ENCODE peak calls at places on chromosomes 7 and 10, in nine cellular contexts. C is psoas muscle, P is T follicular helper cell, S is LoVo, A is A549, F is left lobe of liver, N is ELR, K is ureter, V is upper lobe of right lung. T is an unnamed sample.
A peak's percentile ranks its signal among the peaks of the same experiment; 100 is the strongest.

GRCh38 chr10:1646332-1646731 is 91.0 kb downstream of the ADARB2 start:
- DNase-seq in A (no peak), K (no peak), V (no peak), F (no peak), S (no peak), N (no peak), C (no peak), P (no peak), T (no peak)

GRCh38 chr10:69676301-69676700 is 46.3 kb downstream of the FAM241B start:
- DNase-seq in F (no peak), S (no peak), P (no peak), V (peak; percentile 42), N (no peak), K (no peak), A (no peak), C (peak; percentile 15), T (no peak)

GRCh38 chr10:31822150-31822549 is 106.5 kb downstream of the ARHGAP12 start:
- DNase-seq in C (no peak), N (no peak), S (no peak), K (no peak), P (no peak), F (no peak), A (no peak), V (no peak), T (no peak)

GRCh38 chr10:122490268-122490667 is 28.9 kb downstream of the HTRA1 start:
- DNase-seq in C (no peak), V (no peak), K (no peak), N (no peak), S (no peak), A (no peak), F (no peak), P (no peak), T (no peak)

GRCh38 chr10:71188201-71188600 is 24.2 kb upstream of the UNC5B start:
- DNase-seq in C (no peak), S (no peak), P (no peak), F (no peak), V (no peak), K (no peak), N (no peak), A (no peak), T (no peak)

GRCh38 chr10:1776127-1776662 is 38.9 kb upstream of the ADARB2 start:
- DNase-seq in C (no peak), K (no peak), N (no peak), A (no peak), P (no peak), F (no peak), V (no peak), S (no peak), T (no peak)

GRCh38 chr10:81847675-81848074 is 27.3 kb upstream of the NRG3 start:
- DNase-seq in S (no peak), K (no peak), N (no peak), V (no peak), F (no peak), C (no peak), P (no peak), A (no peak), T (no peak)

GRCh38 chr7:110835889-110836288 is 255.0 kb upstream of the LRRN3 start:
- DNase-seq in C (no peak), K (no peak), A (no peak), F (no peak), V (no peak), N (no peak), P (no peak), S (no peak), T (no peak)

GRCh38 chr7:157234271-157234670 is 95.5 kb downstream of the UBE3C start:
- DNase-seq in C (no peak), A (no peak), K (no peak), N (no peak), V (no peak), F (no peak), P (no peak), S (no peak), T (no peak)

GRCh38 chr7:157575777-157576176 is 239.0 kb downstream of the DNAJB6 start:
- DNase-seq in P (no peak), S (no peak), V (no peak), K (no peak), F (no peak), N (no peak), C (no peak), A (no peak), T (peak; percentile 53)

GRCh38 chr7:22194633-22195273 is 162.2 kb downstream of the RAPGEF5 start:
- DNase-seq in S (no peak), K (no peak), F (no peak), V (no peak), C (no peak), P (no peak), N (no peak), A (no peak), T (no peak)

GRCh38 chr10:124271671-124272070 is 147.1 kb downstream of the OAT start:
- DNase-seq in V (no peak), N (no peak), C (peak; percentile 12), K (no peak), S (no peak), A (no peak), P (no peak), F (no peak), T (no peak)

GRCh38 chr10:123428302-123428701 is 237.9 kb upstream of the GPR26 start:
- DNase-seq in A (no peak), V (no peak), F (no peak), S (no peak), K (no peak), C (no peak), N (no peak), P (no peak), T (no peak)

GRCh38 chr7:128940494-128941322 is 3.0 kb downstream of the IRF5 start:
- DNase-seq in C (peak; percentile 74), S (no peak), N (no peak), P (no peak), K (peak; percentile 69), V (peak; percentile 88), F (no peak), A (no peak), T (peak; percentile 77)

GRCh38 chr7:139441961-139442360 is 41.5 kb downstream of the KLRG2 start:
- DNase-seq in P (no peak), F (no peak), K (peak; percentile 75), S (no peak), N (no peak), V (no peak), C (no peak), A (no peak), T (no peak)

GRCh38 chr10:33982995-33983394 is 648.5 kb upstream of the NRP1 start:
- DNase-seq in F (no peak), P (no peak), K (no peak), S (no peak), N (peak; percentile 58), A (no peak), V (no peak), C (no peak), T (no peak)

GRCh38 chr7:26321440-26321839 is 29.8 kb downstream of the SNX10 start:
- DNase-seq in K (no peak), A (no peak), P (no peak), F (no peak), N (peak; percentile 43), S (no peak), C (no peak), V (no peak), T (no peak)

GRCh38 chr7:123190109-123190831 is 9.5 kb downstream of the SLC13A1 start:
- DNase-seq in C (no peak), N (no peak), S (no peak), A (no peak), K (no peak), V (no peak), P (no peak), F (no peak), T (no peak)

GRCh38 chr10:24886281-24886680 is 66.1 kb downstream of the PRTFDC1 start:
- DNase-seq in F (no peak), C (no peak), K (peak; percentile 71), A (no peak), N (no peak), P (no peak), V (no peak), S (no peak), T (no peak)

GRCh38 chr10:103672345-103672744 is 178.8 kb downstream of the NEURL1 start:
- DNase-seq in F (no peak), V (no peak), N (no peak), P (no peak), S (no peak), K (no peak), C (no peak), A (no peak), T (no peak)

GRCh38 chr10:113480828-113481502 is 71.9 kb upstream of the HABP2 start:
- DNase-seq in F (peak; percentile 56), S (no peak), N (no peak), V (peak; percentile 79), C (no peak), A (no peak), K (no peak), P (no peak), T (no peak)

GRCh38 chr7:138352570-138353461 is 107.2 kb upstream of the TRIM24 start:
- DNase-seq in C (no peak), A (peak; percentile 29), F (no peak), N (peak; percentile 23), P (no peak), K (no peak), V (no peak), S (no peak), T (no peak)

GRCh38 chr7:97555845-97556431 is 175.9 kb upstream of the TAC1 start:
- DNase-seq in C (no peak), A (peak; percentile 2), V (no peak), F (no peak), P (no peak), K (no peak), S (no peak), N (no peak), T (no peak)

GRCh38 chr7:84714765-84715164 is 472.1 kb downstream of the SEMA3D start:
- DNase-seq in S (no peak), K (no peak), N (no peak), F (no peak), C (no peak), P (no peak), V (no peak), A (no peak), T (no peak)

GRCh38 chr7:22666732-22667131 is 60.3 kb upstream of the IL6 start:
- DNase-seq in N (peak; percentile 88), F (no peak), P (no peak), C (no peak), A (no peak), S (peak; percentile 14), K (no peak), V (no peak), T (no peak)

GRCh38 chr10:79176949-79177602 is 108.3 kb downstream of the ZMIZ1 start:
- DNase-seq in F (no peak), C (no peak), K (no peak), S (no peak), A (no peak), P (no peak), N (no peak), V (no peak), T (no peak)

GRCh38 chr7:148521271-148521670 is 69.3 kb upstream of the C7orf33 start:
- DNase-seq in F (no peak), C (no peak), S (no peak), N (no peak), K (no peak), A (no peak), P (no peak), V (no peak), T (no peak)

GRCh38 chr10:123021517-123021916 is 12.7 kb downstream of the ACADSB start:
- DNase-seq in F (no peak), C (no peak), P (no peak), A (no peak), N (peak; percentile 27), V (no peak), S (no peak), K (no peak), T (no peak)

GRCh38 chr7:27933691-27934565 is 194.0 kb downstream of the TAX1BP1 start:
- DNase-seq in A (no peak), V (no peak), S (peak; percentile 40), N (peak; percentile 32), F (no peak), P (no peak), K (no peak), C (no peak), T (no peak)

GRCh38 chr7:44045226-44046014 is 918 bp downstream of the DBNL start:
- DNase-seq in S (no peak), C (peak; percentile 6), N (no peak), F (no peak), K (peak; percentile 35), A (no peak), V (peak; percentile 36), P (no peak), T (no peak)

GRCh38 chr7:156160811-156161210 is 348.5 kb upstream of the SHH start:
- DNase-seq in S (peak; percentile 37), F (peak; percentile 27), A (peak; percentile 17), P (no peak), C (no peak), V (peak; percentile 72), N (no peak), K (peak; percentile 54), T (no peak)